ENCODE peak calls at places on chromosomes 5 and 9, in four cellular contexts. R is WTC11, D is HepG2, E is K562. J is an unnamed sample.

GRCh38 chr5:60779431-60779830 is 64.6 kb downstream of the ELOVL7 start:
- DNase-seq in E (no peak), D (no peak), R (peak), J (no peak)

GRCh38 chr9:36147441-36148175 is 11.1 kb downstream of the GLIPR2 start:
- DNase-seq in E (no peak), R (no peak), D (no peak), J (no peak)

GRCh38 chr5:172529896-172530295 is 75.6 kb upstream of the SH3PXD2B start:
- DNase-seq in E (no peak), D (no peak), R (no peak), J (no peak)

GRCh38 chr5:119411291-119411934 is 40.9 kb upstream of the HSD17B4 start:
- DNase-seq in D (no peak), R (no peak), E (no peak), J (no peak)

GRCh38 chr9:700365-701282 is 140.9 kb upstream of the DMRT1 start:
- DNase-seq in D (no peak), E (no peak), R (no peak), J (no peak)

GRCh38 chr5:36720688-36721087 is 114.3 kb downstream of the SLC1A3 start:
- DNase-seq in D (no peak), R (no peak), E (no peak), J (no peak)

GRCh38 chr9:79764377-79764776 is 192.6 kb downstream of the TLE4 start:
- DNase-seq in E (no peak), R (no peak), D (no peak), J (peak)

GRCh38 chr9:123422593-123422992 is 66.6 kb downstream of the CRB2 start:
- DNase-seq in R (no peak), D (no peak), E (no peak), J (no peak)

GRCh38 chr5:73104326-73104725 is 16.0 kb upstream of the TMEM171 start:
- DNase-seq in R (no peak), E (no peak), D (no peak), J (no peak)

GRCh38 chr5:141121563-141121962 is at the start of gene PCDHB4:
- DNase-seq in E (no peak), D (peak), R (peak), J (no peak)

GRCh38 chr9:77848897-77849296 is 182.7 kb downstream of the GNAQ start:
- DNase-seq in D (no peak), R (no peak), E (no peak), J (no peak)

GRCh38 chr5:98902733-98903132 is 26.1 kb downstream of the CHD1 start:
- DNase-seq in D (no peak), E (no peak), R (no peak), J (no peak)

GRCh38 chr5:172505403-172505759 is 51.1 kb upstream of the SH3PXD2B start:
- DNase-seq in D (no peak), E (no peak), R (no peak), J (no peak)

GRCh38 chr5:96821260-96821916 is 13.6 kb upstream of the ERAP1 start:
- DNase-seq in E (no peak), D (no peak), R (no peak), J (no peak)

GRCh38 chr5:178116406-178116885 is 3.1 kb downstream of the N4BP3 start:
- DNase-seq in E (no peak), D (no peak), R (no peak), J (no peak)

GRCh38 chr5:111345731-111346130 is 121.5 kb downstream of the CAMK4 start:
- DNase-seq in D (no peak), E (no peak), R (no peak), J (no peak)

GRCh38 chr5:958701-959571 is 49.7 kb upstream of the NKD2 start:
- DNase-seq in R (no peak), E (no peak), D (peak), J (no peak)

GRCh38 chr5:109455598-109456096 is 45.9 kb upstream of the PJA2 start:
- DNase-seq in D (peak), R (no peak), E (no peak), J (peak)

GRCh38 chr5:12017037-12017436 is 112.8 kb upstream of the CTNND2 start:
- DNase-seq in R (no peak), E (no peak), D (no peak), J (no peak)

GRCh38 chr9:70588381-70588780 is 173.9 kb upstream of the KLF9 start:
- DNase-seq in D (no peak), E (no peak), R (no peak), J (no peak)

GRCh38 chr9:136721339-136722092 is 9.1 kb downstream of the DIPK1B start:
- DNase-seq in D (no peak), R (no peak), E (no peak), J (no peak)

GRCh38 chr9:109817146-109817845 is 37.3 kb downstream of the PALM2AKAP2 start:
- DNase-seq in R (no peak), E (no peak), D (no peak), J (no peak)

GRCh38 chr9:109815366-109815947 is 35.5 kb downstream of the PALM2AKAP2 start:
- DNase-seq in D (peak), E (no peak), R (no peak), J (no peak)

GRCh38 chr9:109816490-109816889 is 36.5 kb downstream of the PALM2AKAP2 start:
- DNase-seq in D (peak), E (no peak), R (no peak), J (no peak)

GRCh38 chr9:109821711-109822110 is 41.7 kb downstream of the PALM2AKAP2 start:
- DNase-seq in D (no peak), E (no peak), R (no peak), J (no peak)

GRCh38 chr9:109817846-109818472 is 38.0 kb downstream of the PALM2AKAP2 start:
- DNase-seq in D (peak), E (peak), R (peak), J (peak)
- TF ChIP-seq ELF4 in D (no peak), E (no peak), R (no peak), J (no peak)

GRCh38 chr5:170273968-170274710 is 23.4 kb downstream of the LCP2 start:
- DNase-seq in D (no peak), E (peak), R (peak), J (peak)
- TF ChIP-seq ELF4 in D (no peak), E (no peak), R (no peak), J (no peak)

GRCh38 chr9:117116084-117116483 is 298.8 kb downstream of the ASTN2 start:
- DNase-seq in E (no peak), R (no peak), D (no peak), J (no peak)
- TF ChIP-seq ELF4 in E (no peak), R (no peak), D (no peak), J (no peak)

GRCh38 chr5:143837306-143837848 is 25.4 kb downstream of the HMHB1 start:
- DNase-seq in R (no peak), E (no peak), D (no peak), J (no peak)
- TF ChIP-seq ELF4 in R (no peak), E (no peak), D (no peak), J (no peak)

GRCh38 chr9:83637389-83637788 is 14.4 kb downstream of the IDNK start:
- DNase-seq in E (no peak), D (peak), R (no peak), J (no peak)
- TF ChIP-seq ELF4 in E (no peak), D (no peak), R (no peak), J (no peak)

DNA sequence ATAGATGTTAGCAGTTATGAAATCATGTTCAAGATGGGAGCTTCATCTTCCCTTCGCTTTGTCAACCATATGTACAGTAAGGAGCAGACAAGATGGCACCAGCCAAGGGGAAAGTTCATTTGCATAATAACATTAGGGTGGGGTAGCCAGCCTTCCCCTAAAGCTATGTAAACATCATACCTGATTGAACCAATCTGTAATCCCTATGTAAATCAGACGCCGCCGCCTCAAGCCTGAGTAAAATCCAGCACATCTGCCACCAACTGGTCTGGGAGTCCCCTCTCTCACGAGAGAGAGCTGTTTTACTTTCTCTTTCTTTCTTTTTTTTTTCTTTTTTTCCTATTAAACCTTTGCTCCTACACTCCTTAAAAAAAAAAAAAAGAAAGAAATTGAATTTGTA is 30.8 kb upstream of the REEP2 start:
- DNase-seq in D (no peak), R (no peak), E (no peak), J (no peak)
- TF ChIP-seq ELF4 in D (no peak), R (no peak), E (no peak), J (no peak)

GRCh38 chr5:138989720-138990119 is 114.6 kb upstream of the LRRTM2 start:
- DNase-seq in E (no peak), R (no peak), D (no peak), J (no peak)
- TF ChIP-seq ELF4 in E (no peak), R (no peak), D (no peak), J (no peak)

DNA sequence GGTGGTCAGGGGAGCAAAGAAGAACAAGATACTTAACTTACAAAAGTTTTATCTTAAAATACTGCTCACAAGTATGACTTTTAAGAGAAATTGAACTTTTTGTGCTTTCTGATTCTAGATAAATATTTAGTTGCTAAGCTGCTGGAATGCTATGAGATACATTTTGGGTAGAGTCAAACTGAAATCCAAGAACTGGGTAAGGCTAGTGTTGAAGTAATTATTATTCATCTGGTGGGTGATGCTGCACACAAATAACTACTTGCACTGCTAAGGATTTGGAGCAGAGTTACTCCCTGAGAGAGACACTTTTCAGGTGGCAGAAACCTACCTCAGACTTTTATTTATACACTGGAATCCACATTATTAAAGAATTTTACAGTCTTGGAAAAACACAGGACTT is 187.1 kb downstream of the EFNA5 start:
- DNase-seq in D (no peak), E (no peak), R (no peak), J (no peak)
- TF ChIP-seq ELF4 in D (no peak), E (no peak), R (no peak), J (no peak)

J was measured in HEK293T.